ENCODE peak calls at places on chromosomes 7 and 10, in six cellular contexts. C is mesenchymal stem cell, S is neuronal stem cell, O is H9, I is IMR-90, Y is H1. D is an unnamed sample.

GRCh38 chr7:98755138-98755898 is 114.5 kb downstream of the TMEM130 start:
- DNase-seq in C (no peak), S (no peak), O (peak), I (no peak), Y (peak), D (peak)

GRCh38 chr10:4241724-4242345 is 456.8 kb upstream of the KLF6 start:
- DNase-seq in C (peak), S (peak), O (no peak), I (peak), Y (no peak), D (peak)

GRCh38 chr10:110577056-110577455 is 9.6 kb downstream of the SMC3 start:
- DNase-seq in C (no peak), S (no peak), O (no peak), I (peak), Y (no peak), D (no peak)

GRCh38 chr7:84454174-84454959 is 259.8 kb upstream of the SEMA3A start:
- DNase-seq in C (no peak), S (no peak), O (no peak), I (no peak), Y (no peak), D (no peak)

GRCh38 chr10:126013489-126014281 is 117.3 kb downstream of the FANK1 start:
- DNase-seq in C (peak), S (no peak), O (peak), I (peak), Y (peak), D (no peak)

GRCh38 chr7:78080811-78081210 is 282.2 kb downstream of the PHTF2 start:
- DNase-seq in C (no peak), S (no peak), O (no peak), I (peak), Y (no peak), D (no peak)

GRCh38 chr7:127903913-127904705 is 127.1 kb downstream of the LRRC4 start:
- DNase-seq in C (no peak), S (peak), O (no peak), I (no peak), Y (no peak), D (no peak)

GRCh38 chr7:143248781-143249354 is 14.4 kb upstream of the GSTK1 start:
- DNase-seq in C (no peak), S (no peak), O (no peak), I (no peak), Y (no peak), D (peak)

GRCh38 chr7:142168746-142169145 is 57.2 kb downstream of the MGAM2 start:
- DNase-seq in C (no peak), S (no peak), O (no peak), I (no peak), Y (no peak), D (peak)

GRCh38 chr10:72333111-72334012 is 21.4 kb downstream of the DNAJB12 start:
- DNase-seq in C (no peak), S (no peak), O (no peak), I (no peak), Y (no peak), D (no peak)

GRCh38 chr7:38244516-38244915 is 28.9 kb downstream of the TARP start:
- DNase-seq in C (no peak), S (no peak), O (no peak), I (no peak), Y (no peak), D (no peak)

GRCh38 chr10:35875281-35875680 is 233.2 kb upstream of the FZD8 start:
- DNase-seq in C (peak), S (no peak), O (no peak), I (peak), Y (peak), D (no peak)

GRCh38 chr10:3760083-3760482 is 24.9 kb downstream of the KLF6 start:
- DNase-seq in C (no peak), S (no peak), O (no peak), I (no peak), Y (no peak), D (no peak)

GRCh38 chr7:129721139-129721538 is 109.6 kb downstream of the NRF1 start:
- DNase-seq in C (peak), S (no peak), O (no peak), I (peak), Y (no peak), D (no peak)

GRCh38 chr7:100373261-100373831 is at the start of gene PILRA:
- DNase-seq in C (peak), S (no peak), O (no peak), I (no peak), Y (no peak), D (no peak)

GRCh38 chr7:78479348-78479747 is 680.8 kb downstream of the PHTF2 start:
- DNase-seq in C (no peak), S (no peak), O (no peak), I (peak), Y (no peak), D (no peak)

GRCh38 chr10:61835069-61835908 is 66.2 kb upstream of the ARID5B start:
- DNase-seq in C (peak), S (no peak), O (peak), I (peak), Y (no peak), D (peak)

GRCh38 chr7:27161721-27162547 is 3.4 kb downstream of the HOXA9 start:
- DNase-seq in C (peak), S (no peak), O (peak), I (no peak), Y (peak), D (no peak)

GRCh38 chr10:78342787-78343186 is 309.1 kb downstream of the RPS24 start:
- DNase-seq in C (no peak), S (no peak), O (peak), I (no peak), Y (peak), D (no peak)

GRCh38 chr7:132965951-132966350 is 115.9 kb downstream of the CHCHD3 start:
- DNase-seq in C (no peak), S (no peak), O (no peak), I (no peak), Y (no peak), D (no peak)

GRCh38 chr7:81187768-81188167 is 268.9 kb upstream of the SEMA3C start:
- DNase-seq in C (no peak), S (no peak), O (no peak), I (no peak), Y (no peak), D (no peak)

GRCh38 chr7:81195033-81195432 is 276.2 kb upstream of the SEMA3C start:
- DNase-seq in C (peak), S (no peak), O (no peak), I (peak), Y (no peak), D (no peak)

GRCh38 chr7:81186691-81187090 is 267.8 kb upstream of the SEMA3C start:
- DNase-seq in C (no peak), S (no peak), O (no peak), I (peak), Y (no peak), D (no peak)

GRCh38 chr7:81190997-81191747 is 272.3 kb upstream of the SEMA3C start:
- DNase-seq in C (peak), S (no peak), O (no peak), I (peak), Y (no peak), D (peak)
- H3K14ac ChIP-seq in C (no peak), S (no peak), O (no peak), I (no peak), Y (no peak), D (no peak)

DNA sequence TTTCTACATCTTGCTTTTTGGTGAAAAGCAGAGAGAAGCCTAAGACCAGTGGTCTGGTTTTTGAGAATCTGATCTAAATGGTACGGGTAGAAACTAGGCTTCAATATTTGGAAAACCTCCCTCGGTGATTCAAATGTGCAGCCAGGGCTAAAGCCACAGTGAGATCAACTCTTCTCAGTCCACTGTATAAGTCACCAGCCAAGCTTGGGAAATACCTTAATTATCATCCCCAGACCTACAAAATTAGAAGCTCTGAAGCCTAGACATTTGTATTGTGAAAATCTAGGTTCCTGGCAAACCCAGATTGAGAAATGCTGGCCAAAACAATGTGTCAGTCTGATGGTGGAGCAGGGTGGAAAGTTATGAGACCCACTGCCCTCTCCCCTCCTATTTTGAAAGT is 131.7 kb downstream of the DGKI start:
- DNase-seq in C (no peak), S (no peak), O (no peak), I (peak), Y (no peak), D (no peak)
- H3K14ac ChIP-seq in C (no peak), S (no peak), O (no peak), I (no peak), Y (no peak), D (no peak)

GRCh38 chr10:71324743-71325142 is 5.7 kb downstream of the SLC29A3 start:
- DNase-seq in C (no peak), S (no peak), O (no peak), I (no peak), Y (no peak), D (no peak)

GRCh38 chr10:71321386-71321785 is 2.3 kb downstream of the SLC29A3 start:
- DNase-seq in C (no peak), S (no peak), O (no peak), I (no peak), Y (no peak), D (no peak)

GRCh38 chr10:71326464-71326881 is 7.4 kb downstream of the SLC29A3 start:
- DNase-seq in C (no peak), S (no peak), O (no peak), I (no peak), Y (no peak), D (no peak)

GRCh38 chr10:71323407-71323806 is 4.3 kb downstream of the SLC29A3 start:
- DNase-seq in C (peak), S (no peak), O (no peak), I (peak), Y (no peak), D (peak)

DNA sequence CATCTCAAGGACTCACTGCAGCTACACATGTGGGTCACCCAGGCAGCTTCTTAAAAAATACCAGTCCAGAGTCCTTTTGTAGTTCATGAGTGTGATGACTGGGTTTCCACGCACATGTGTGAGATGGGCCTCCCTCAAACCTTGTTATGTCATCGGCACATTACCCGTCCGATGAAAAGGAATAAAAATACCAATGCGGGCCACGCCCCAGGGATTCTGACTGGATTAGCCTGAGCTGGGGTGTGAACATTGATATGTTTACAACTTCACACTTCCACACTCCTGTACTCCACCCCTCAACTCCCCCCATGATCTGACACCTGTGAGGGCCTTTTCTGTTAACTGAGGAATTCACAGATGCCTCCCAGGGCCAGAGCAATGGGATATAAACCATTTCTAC is 6.2 kb downstream of the SLC29A3 start:
- DNase-seq in C (no peak), S (no peak), O (no peak), I (no peak), Y (no peak), D (no peak)
- H3K14ac ChIP-seq in C (no peak), S (no peak), O (no peak), I (no peak), Y (no peak), D (no peak)

GRCh38 chr10:91939653-91940052 is 16.1 kb downstream of the BTAF1 start:
- DNase-seq in C (no peak), S (no peak), O (no peak), I (no peak), Y (no peak), D (no peak)
- H3K14ac ChIP-seq in C (no peak), S (no peak), O (no peak), I (no peak), Y (no peak), D (no peak)

DNA sequence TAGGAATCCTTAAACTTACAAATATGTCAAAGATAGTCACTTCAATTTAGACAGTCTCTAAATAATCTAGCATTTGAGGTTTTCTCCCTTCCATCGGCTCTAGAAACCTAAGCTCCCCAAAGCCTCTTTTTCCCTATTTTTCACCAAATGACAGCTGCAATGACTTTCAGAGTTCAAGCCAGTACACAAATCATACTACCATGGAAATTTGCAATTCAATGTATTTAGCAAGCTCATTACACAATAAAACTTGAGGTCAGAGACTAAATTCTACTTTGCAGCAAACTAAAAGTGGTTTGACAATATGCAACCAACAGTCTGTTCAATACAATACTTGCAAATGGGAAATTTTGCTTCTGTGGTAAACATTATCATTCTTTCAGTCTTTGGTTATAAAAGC is 80.3 kb downstream of the SKIDA1 start:
- DNase-seq in C (no peak), S (no peak), O (no peak), I (no peak), Y (no peak), D (no peak)
- H3K14ac ChIP-seq in C (no peak), S (no peak), O (no peak), I (no peak), Y (no peak), D (no peak)

GRCh38 chr10:5365940-5366339 is 1.2 kb downstream of the UCN3 start:
- DNase-seq in C (no peak), S (no peak), O (no peak), I (no peak), Y (peak), D (no peak)

GRCh38 chr10:5362873-5363272 is 1.9 kb upstream of the UCN3 start:
- DNase-seq in C (no peak), S (no peak), O (no peak), I (no peak), Y (no peak), D (no peak)

GRCh38 chr10:5364365-5364764 is 401 bp upstream of the UCN3 start:
- DNase-seq in C (no peak), S (no peak), O (no peak), I (no peak), Y (no peak), D (no peak)

GRCh38 chr10:5361966-5362365 is 2.8 kb upstream of the UCN3 start:
- DNase-seq in C (no peak), S (no peak), O (no peak), I (no peak), Y (no peak), D (no peak)

GRCh38 chr10:5364916-5365434 is at the start of gene UCN3:
- DNase-seq in C (no peak), S (no peak), O (no peak), I (no peak), Y (no peak), D (no peak)
- H3K14ac ChIP-seq in C (no peak), S (no peak), O (no peak), I (no peak), Y (no peak), D (no peak)

DNA sequence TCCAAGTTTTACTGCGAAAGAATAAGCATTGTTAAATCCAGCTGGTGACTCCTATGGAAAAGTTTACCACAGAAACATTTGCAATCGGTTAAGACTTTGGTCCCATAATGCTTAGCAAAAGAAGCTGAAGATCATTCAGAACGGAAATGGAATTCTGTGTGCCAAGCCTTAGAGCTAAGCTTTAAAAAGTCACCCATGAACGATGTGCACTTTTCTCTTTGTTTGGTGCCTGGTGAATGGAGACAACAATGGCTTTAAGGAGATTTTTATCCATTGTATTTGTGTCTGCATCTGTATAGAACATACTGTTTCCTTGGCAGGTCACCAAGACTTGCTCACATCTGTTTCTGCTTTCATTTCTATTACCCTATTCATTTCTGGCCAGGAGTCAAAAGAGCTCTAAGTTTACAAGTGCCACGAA is 26.3 kb upstream of the COL1A2 start:
- DNase-seq in C (peak), S (no peak), O (no peak), I (peak), Y (no peak), D (no peak)
- H3K14ac ChIP-seq in C (no peak), S (no peak), O (no peak), I (peak), Y (no peak), D (no peak)

GRCh38 chr7:36925207-36925606 is 200.9 kb upstream of the AOAH start:
- DNase-seq in C (no peak), S (no peak), O (no peak), I (no peak), Y (no peak), D (no peak)

GRCh38 chr7:36923831-36924555 is 199.7 kb upstream of the AOAH start:
- DNase-seq in C (peak), S (no peak), O (no peak), I (no peak), Y (no peak), D (no peak)

GRCh38 chr7:36928718-36929117 is 204.4 kb upstream of the AOAH start:
- DNase-seq in C (no peak), S (no peak), O (no peak), I (no peak), Y (no peak), D (no peak)

DNA sequence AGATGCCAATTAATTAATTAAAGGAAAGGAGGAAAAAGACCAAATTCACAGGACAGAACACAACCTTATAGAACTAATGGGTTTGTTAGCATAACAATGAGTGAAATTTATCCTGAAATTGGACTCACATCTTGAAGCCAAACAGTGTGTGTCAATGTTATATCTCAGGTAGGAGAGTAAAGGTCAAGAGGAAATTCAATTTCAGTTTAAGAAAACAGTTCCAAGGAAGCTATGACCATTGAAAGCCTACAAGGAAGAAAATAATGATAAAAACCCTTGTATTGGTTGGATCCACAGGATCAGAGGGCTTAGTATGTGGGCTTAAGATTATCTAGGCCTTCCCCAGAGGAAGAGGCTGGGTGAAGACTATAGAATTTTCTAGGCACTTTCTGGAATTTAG is 198.9 kb upstream of the AOAH start:
- DNase-seq in C (no peak), S (no peak), O (no peak), I (no peak), Y (no peak), D (no peak)
- H3K14ac ChIP-seq in C (no peak), S (no peak), O (no peak), I (no peak), Y (no peak), D (no peak)